ENCODE peak calls at places on chromosomes 3 and 15, in seven cellular contexts. W is cardiac muscle cell; Y is epithelial cell of esophagus; Q is activated CD8-positive, alpha-beta T cell treated with anti-CD3 and anti-CD28 coated beads for 36 hours; V is AG10803; P is heart right ventricle; L is adrenal gland. A is an unnamed sample.

GRCh38 chr15:44620081-44620480 is 43.4 kb downstream of the SPG11 start:
- DNase-seq in W (no peak), Y (no peak), Q (no peak), V (no peak), P (no peak), L (no peak), A (no peak)

GRCh38 chr3:186742618-186743335 is 25.6 kb downstream of the KNG1 start:
- DNase-seq in W (no peak), Y (no peak), Q (no peak), V (no peak), P (no peak), L (no peak), A (no peak)

GRCh38 chr15:35784745-35785144 is 238.8 kb upstream of the DPH6 start:
- DNase-seq in W (peak), Y (no peak), Q (no peak), V (no peak), P (no peak), L (no peak), A (no peak)

GRCh38 chr15:80404719-80405553 is 754 bp downstream of the ARNT2 start:
- DNase-seq in W (peak), Y (no peak), Q (peak), V (no peak), P (peak), L (no peak), A (no peak)

GRCh38 chr3:26346497-26346896 is 276.1 kb upstream of the LRRC3B start:
- DNase-seq in W (no peak), Y (no peak), Q (no peak), V (no peak), P (no peak), L (no peak), A (no peak)

GRCh38 chr15:70507772-70508351 is 255.5 kb downstream of the UACA start:
- DNase-seq in W (peak), Y (peak), Q (peak), V (no peak), P (no peak), L (no peak), A (peak)

GRCh38 chr3:152516195-152516594 is 247.5 kb downstream of the MBNL1 start:
- DNase-seq in W (no peak), Y (no peak), Q (no peak), V (no peak), P (no peak), L (no peak), A (no peak)

GRCh38 chr15:50685976-50686467 is 575 bp downstream of the TRPM7 start:
- DNase-seq in W (peak), Y (peak), Q (peak), V (peak), P (peak), L (peak), A (peak)

GRCh38 chr3:42106646-42107045 is 15.5 kb downstream of the TRAK1 start:
- DNase-seq in W (no peak), Y (no peak), Q (no peak), V (no peak), P (no peak), L (no peak), A (no peak)

GRCh38 chr15:35121611-35122359 is 36.7 kb upstream of the NANOGP8 start:
- DNase-seq in W (no peak), Y (no peak), Q (no peak), V (no peak), P (no peak), L (no peak), A (no peak)

GRCh38 chr3:123774474-123774873 is 109.7 kb downstream of the MYLK start:
- DNase-seq in W (no peak), Y (no peak), Q (no peak), V (no peak), P (no peak), L (no peak), A (no peak)

GRCh38 chr3:38404286-38404685 is 49.4 kb upstream of the ACVR2B start:
- DNase-seq in W (peak), Y (peak), Q (no peak), V (peak), P (no peak), L (peak), A (peak)

GRCh38 chr3:66504761-66505641 is 4.2 kb upstream of the LRIG1 start:
- DNase-seq in W (no peak), Y (no peak), Q (no peak), V (no peak), P (no peak), L (no peak), A (no peak)

GRCh38 chr3:59862686-59863085 is 812.9 kb upstream of the CFAP20DC start:
- DNase-seq in W (peak), Y (peak), Q (no peak), V (peak), P (no peak), L (no peak), A (peak)

GRCh38 chr3:30778923-30779322 is 115.5 kb downstream of the GADL1 start:
- DNase-seq in W (no peak), Y (peak), Q (no peak), V (no peak), P (no peak), L (no peak), A (no peak)

GRCh38 chr3:70120360-70120966 is 120.9 kb downstream of the SAMMSON start:
- DNase-seq in W (peak), Y (peak), Q (peak), V (peak), P (peak), L (peak), A (peak)

GRCh38 chr3:55486101-55486856 is 827 bp downstream of the WNT5A start:
- DNase-seq in W (peak), Y (peak), Q (no peak), V (peak), P (peak), L (peak), A (peak)

GRCh38 chr15:73600413-73601050 is 32.7 kb downstream of the NPTN start:
- DNase-seq in W (peak), Y (no peak), Q (no peak), V (no peak), P (no peak), L (no peak), A (no peak)

GRCh38 chr3:14461748-14462324 is 59.4 kb downstream of the SLC6A6 start:
- DNase-seq in W (peak), Y (peak), Q (peak), V (peak), P (peak), L (peak), A (peak)

GRCh38 chr3:83632526-83632925 is 1326.3 kb upstream of the CADM2 start:
- DNase-seq in W (no peak), Y (peak), Q (no peak), V (no peak), P (no peak), L (no peak), A (peak)

GRCh38 chr3:187719628-187720336 is 17.4 kb upstream of the RTP2 start:
- DNase-seq in W (peak), Y (no peak), Q (no peak), V (no peak), P (no peak), L (peak), A (no peak)

GRCh38 chr3:119091936-119092677 is 53.9 kb upstream of the TEX55 start:
- DNase-seq in W (no peak), Y (no peak), Q (no peak), V (no peak), P (no peak), L (no peak), A (no peak)

GRCh38 chr15:63900306-63900705 is 66.6 kb upstream of the HERC1 start:
- DNase-seq in W (no peak), Y (no peak), Q (no peak), V (no peak), P (no peak), L (no peak), A (no peak)

GRCh38 chr15:65476942-65477341 is 40.5 kb downstream of the DPP8 start:
- DNase-seq in W (peak), Y (peak), Q (no peak), V (peak), P (no peak), L (no peak), A (peak)

GRCh38 chr3:127585163-127585812 is 5.2 kb downstream of the TPRA1 start:
- DNase-seq in W (peak), Y (no peak), Q (no peak), V (peak), P (no peak), L (no peak), A (no peak)

GRCh38 chr3:102471001-102471400 is 36.2 kb downstream of the ZPLD1 start:
- DNase-seq in W (no peak), Y (no peak), Q (no peak), V (no peak), P (no peak), L (no peak), A (peak)

GRCh38 chr15:84783493-84784251 is 33.5 kb upstream of the ALPK3 start:
- DNase-seq in W (no peak), Y (no peak), Q (peak), V (no peak), P (no peak), L (no peak), A (no peak)

GRCh38 chr15:38549222-38549621 is 15.4 kb downstream of the RASGRP1 start:
- DNase-seq in W (peak), Y (peak), Q (no peak), V (peak), P (no peak), L (no peak), A (no peak)

GRCh38 chr3:169117264-169117663 is 546.2 kb downstream of the MECOM start:
- DNase-seq in W (no peak), Y (no peak), Q (no peak), V (no peak), P (peak), L (no peak), A (no peak)

GRCh38 chr3:115040673-115041286 is 106.3 kb downstream of the ZBTB20 start:
- DNase-seq in W (peak), Y (peak), Q (peak), V (peak), P (peak), L (no peak), A (peak)

GRCh38 chr3:165875644-165876043 is 38.4 kb upstream of the BCHE start:
- DNase-seq in W (no peak), Y (no peak), Q (no peak), V (no peak), P (no peak), L (no peak), A (no peak)

GRCh38 chr3:145807990-145808389 is 353.0 kb downstream of the PLOD2 start:
- DNase-seq in W (peak), Y (peak), Q (no peak), V (no peak), P (peak), L (peak), A (peak)
- TF ChIP-seq CTCF in W (peak), Y (peak), Q (no peak), V (no peak), P (no peak), L (peak), A (peak)

DNA sequence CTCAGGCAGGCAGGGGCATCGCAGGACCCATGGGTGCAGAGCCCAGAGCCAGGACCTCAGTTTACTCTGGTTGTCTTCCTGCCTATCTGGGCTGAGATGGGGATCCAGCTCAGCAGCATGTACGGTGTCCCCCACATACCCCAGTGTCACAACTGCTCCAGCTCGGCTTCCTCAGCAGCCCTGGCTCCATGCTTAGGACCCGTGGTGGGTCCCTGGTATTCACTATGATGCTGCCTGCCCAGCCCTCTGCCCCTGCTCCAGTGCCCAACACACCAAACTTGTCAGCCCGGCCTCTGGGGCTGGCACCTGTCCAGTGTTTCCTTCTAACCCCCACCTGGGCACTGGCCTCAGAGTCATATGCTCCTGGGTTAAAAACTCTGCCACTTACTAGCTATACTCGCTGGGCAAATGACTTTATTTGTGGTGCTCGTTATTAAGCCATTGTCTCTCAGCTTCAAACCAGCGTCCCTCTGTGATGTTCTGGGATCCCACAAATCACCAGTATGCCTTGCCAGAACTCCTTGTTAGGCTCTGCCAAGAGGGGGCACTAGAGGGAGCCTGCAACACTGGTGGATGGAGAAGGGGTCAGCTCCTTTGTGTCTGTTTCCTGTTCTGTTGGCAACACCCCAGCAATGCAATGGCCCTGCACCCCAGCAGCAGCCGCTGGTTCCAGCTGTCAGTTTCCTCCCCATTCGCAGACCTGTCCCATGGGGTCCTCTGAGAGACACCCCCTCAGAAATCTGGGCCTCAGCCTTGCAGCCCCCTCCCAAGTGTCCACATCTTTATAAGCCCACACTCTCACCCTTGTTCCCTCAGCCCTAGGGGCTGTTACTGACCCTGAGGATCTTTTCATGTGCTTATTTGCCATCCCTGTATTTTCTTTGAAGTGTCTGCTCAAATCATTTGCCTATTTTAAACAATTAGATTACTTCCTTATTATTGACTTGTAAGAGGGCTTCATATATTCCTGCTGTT is 24.1 kb upstream of the MRPS22 start:
- DNase-seq in W (peak), Y (no peak), Q (no peak), V (no peak), P (no peak), L (no peak), A (peak)
- TF ChIP-seq CTCF in W (peak), Y (peak), Q (peak), V (peak), P (no peak), L (no peak), A (peak)

GRCh38 chr3:171687998-171688397 is 122.3 kb downstream of the PLD1 start:
- DNase-seq in W (no peak), Y (no peak), Q (no peak), V (no peak), P (no peak), L (no peak), A (no peak)
- TF ChIP-seq CTCF in W (no peak), Y (no peak), Q (no peak), V (no peak), P (no peak), L (no peak), A (no peak)

GRCh38 chr3:64259646-64260045 is 34.4 kb upstream of the PRICKLE2 start:
- DNase-seq in W (no peak), Y (no peak), Q (no peak), V (peak), P (no peak), L (no peak), A (no peak)
- TF ChIP-seq CTCF in W (no peak), Y (no peak), Q (no peak), V (no peak), P (no peak), L (no peak), A (no peak)

GRCh38 chr15:92069308-92070244 is 216.1 kb downstream of the SLCO3A1 start:
- DNase-seq in W (peak), Y (peak), Q (peak), V (peak), P (peak), L (peak), A (peak)
- TF ChIP-seq CTCF in W (no peak), Y (no peak), Q (no peak), V (no peak), P (no peak), L (no peak), A (no peak)

DNA sequence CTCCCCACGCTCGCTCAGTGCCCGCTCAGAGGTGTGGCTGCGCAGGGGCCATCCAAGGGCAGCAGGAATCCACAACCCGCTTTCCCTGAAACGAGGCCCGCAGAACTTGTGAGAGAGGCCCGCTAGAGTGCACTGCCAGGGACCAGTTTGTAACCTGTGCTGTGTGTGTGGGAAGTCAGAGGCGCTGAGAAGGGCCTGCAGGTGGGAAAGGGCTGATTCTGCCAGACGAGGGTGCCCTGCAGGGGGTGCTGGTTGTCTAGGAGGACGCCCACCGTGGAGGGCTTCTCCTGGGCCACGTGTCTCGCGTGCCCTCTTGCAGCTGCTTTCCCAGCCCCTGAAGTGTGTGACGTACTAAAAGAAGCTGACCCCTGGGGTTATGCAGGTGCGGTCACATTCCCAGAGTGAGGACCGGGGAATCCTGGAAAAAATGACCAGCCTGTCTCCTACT is 83.3 kb downstream of the C3orf70 start:
- DNase-seq in W (no peak), Y (no peak), Q (peak), V (no peak), P (no peak), L (no peak), A (no peak)
- TF ChIP-seq CTCF in W (no peak), Y (no peak), Q (no peak), V (no peak), P (no peak), L (no peak), A (no peak)